ENCODE peak calls at places on chromosomes 7 and 10, in six cellular contexts. N, R, A, V, L and H are unnamed samples.

GRCh38 chr7:150641854-150642253 is 9.7 kb upstream of the GIMAP6 start:
- DNase-seq in A (no peak), N (no peak), L (no peak), R (no peak), V (no peak), H (no peak)

GRCh38 chr7:157558875-157559595 is 222.2 kb downstream of the DNAJB6 start:
- DNase-seq in V (peak), L (no peak), R (no peak), N (no peak), A (no peak), H (no peak)

GRCh38 chr7:132590162-132590561 is 13.9 kb upstream of the PLXNA4 start:
- DNase-seq in V (no peak), N (no peak), A (no peak), L (no peak), R (no peak), H (peak)

GRCh38 chr10:123637326-123637880 is 28.8 kb upstream of the GPR26 start:
- DNase-seq in V (no peak), A (peak), L (no peak), R (no peak), N (no peak), H (no peak)

GRCh38 chr10:129411146-129411705 is 55.8 kb upstream of the MGMT start:
- DNase-seq in R (no peak), V (no peak), A (no peak), N (no peak), L (no peak), H (no peak)

GRCh38 chr10:36640626-36641025 is 484.8 kb upstream of the ANKRD30A start:
- DNase-seq in L (no peak), R (no peak), V (no peak), A (no peak), N (peak), H (no peak)

GRCh38 chr10:121157998-121158397 is 306.8 kb downstream of the WDR11 start:
- DNase-seq in L (no peak), N (no peak), V (no peak), R (no peak), A (no peak), H (no peak)

GRCh38 chr7:80859272-80859970 is 59.4 kb downstream of the SEMA3C start:
- DNase-seq in V (no peak), R (no peak), A (no peak), L (no peak), N (peak), H (no peak)

GRCh38 chr10:106175760-106176377 is 988.6 kb downstream of the SORCS1 start:
- DNase-seq in L (no peak), R (no peak), N (no peak), V (no peak), A (no peak), H (no peak)

GRCh38 chr7:157910446-157910845 is 573.6 kb downstream of the DNAJB6 start:
- DNase-seq in N (no peak), A (no peak), L (no peak), R (no peak), V (no peak), H (no peak)

GRCh38 chr7:22601028-22601795 is 101.2 kb upstream of the STEAP1B start:
- DNase-seq in N (no peak), V (no peak), L (no peak), A (no peak), R (no peak), H (peak)

GRCh38 chr10:112915590-112916572 is 34.2 kb upstream of the TCF7L2 start:
- DNase-seq in N (peak), R (peak), A (peak), V (peak), L (no peak), H (no peak)

GRCh38 chr10:130487562-130487961 is 351.4 kb downstream of the GLRX3 start:
- DNase-seq in V (no peak), N (no peak), R (no peak), L (no peak), A (no peak), H (no peak)

GRCh38 chr7:18425873-18426520 is 69.6 kb upstream of the HDAC9 start:
- DNase-seq in V (no peak), A (no peak), L (no peak), R (no peak), N (no peak), H (no peak)

GRCh38 chr10:97332586-97333350 is 1.8 kb downstream of the FRAT2 start:
- DNase-seq in V (peak), A (no peak), R (no peak), N (peak), L (no peak), H (peak)

GRCh38 chr10:85524001-85524400 is 842.6 kb downstream of the GRID1 start:
- DNase-seq in R (no peak), A (no peak), L (no peak), N (no peak), V (no peak), H (no peak)

GRCh38 chr7:98418636-98419315 is 17.9 kb upstream of the BAIAP2L1 start:
- DNase-seq in R (peak), V (peak), N (peak), L (no peak), A (peak), H (peak)

GRCh38 chr10:104246981-104247380 is 7.7 kb upstream of the GSTO1 start:
- DNase-seq in L (no peak), R (no peak), N (peak), A (no peak), V (no peak), H (peak)

GRCh38 chr7:48188776-48189520 is 17.7 kb downstream of the ABCA13 start:
- DNase-seq in R (no peak), N (no peak), A (no peak), L (no peak), V (no peak), H (peak)

GRCh38 chr7:94087664-94088352 is 83.7 kb upstream of the BET1 start:
- DNase-seq in N (peak), A (peak), L (peak), V (peak), R (peak), H (peak)

GRCh38 chr10:22372922-22373321 is 27.6 kb downstream of the SPAG6 start:
- DNase-seq in L (no peak), V (no peak), R (no peak), A (no peak), N (no peak), H (no peak)

GRCh38 chr10:52172581-52172980 is 141.5 kb upstream of the DKK1 start:
- DNase-seq in V (no peak), L (no peak), R (no peak), N (peak), A (no peak), H (no peak)

GRCh38 chr7:158275711-158276413 is 311.8 kb downstream of the PTPRN2 start:
- DNase-seq in R (no peak), V (no peak), L (no peak), A (no peak), N (no peak), H (no peak)

GRCh38 chr7:139915864-139916716 is 87.0 kb downstream of the TBXAS1 start:
- DNase-seq in V (no peak), N (peak), R (peak), L (no peak), A (peak), H (peak)

GRCh38 chr10:17671307-17671706 is 27.4 kb downstream of the STAM start:
- DNase-seq in A (no peak), L (no peak), N (no peak), V (peak), R (no peak), H (no peak)

GRCh38 chr10:78894089-78894840 is 174.5 kb upstream of the ZMIZ1 start:
- DNase-seq in V (no peak), R (no peak), A (no peak), N (no peak), L (no peak), H (no peak)

GRCh38 chr7:31122649-31123058 is 70.5 kb downstream of the ADCYAP1R1 start:
- DNase-seq in A (peak), V (peak), L (peak), R (peak), N (peak), H (peak)

GRCh38 chr7:127819975-127820778 is 168.2 kb downstream of the SND1 start:
- DNase-seq in R (no peak), L (no peak), V (peak), A (peak), N (peak), H (no peak)

GRCh38 chr10:17115683-17116082 is 13.9 kb downstream of the CUBN start:
- DNase-seq in N (peak), V (no peak), R (peak), L (no peak), A (peak), H (peak)

GRCh38 chr10:93702278-93703001 is at the start of gene FRA10AC1:
- DNase-seq in V (peak), A (peak), L (peak), N (peak), R (peak), H (peak)

GRCh38 chr7:122628651-122629411 is 70.1 kb downstream of the RNF133 start:
- DNase-seq in N (no peak), L (no peak), V (peak), R (no peak), A (no peak), H (no peak)

GRCh38 chr10:31630866-31631567 is 297.6 kb downstream of the ARHGAP12 start:
- DNase-seq in V (no peak), L (no peak), N (no peak), R (no peak), A (no peak), H (peak)

GRCh38 chr7:91083855-91084644 is 180.2 kb upstream of the FZD1 start:
- DNase-seq in L (no peak), N (no peak), A (no peak), R (no peak), V (no peak), H (peak)

GRCh38 chr7:71266912-71267311 is 135.0 kb downstream of the GALNT17 start:
- DNase-seq in L (no peak), N (no peak), V (no peak), A (no peak), R (no peak), H (no peak)

GRCh38 chr10:79063071-79063491 is 5.7 kb upstream of the ZMIZ1 start:
- DNase-seq in V (no peak), A (no peak), L (no peak), N (no peak), R (no peak), H (no peak)

GRCh38 chr7:25775999-25776736 is 375.8 kb upstream of the NFE2L3 start:
- DNase-seq in A (no peak), V (no peak), R (no peak), N (no peak), L (no peak), H (no peak)

GRCh38 chr10:131204406-131205152 is 106.9 kb downstream of the TCERG1L start:
- DNase-seq in A (no peak), L (peak), V (no peak), R (no peak), N (no peak), H (no peak)

GRCh38 chr7:36995776-36996175 is 271.5 kb upstream of the AOAH start:
- DNase-seq in R (no peak), L (no peak), V (no peak), A (no peak), N (no peak), H (no peak)

GRCh38 chr7:66847879-66848810 is 72.9 kb upstream of the TMEM248 start:
- DNase-seq in L (no peak), R (peak), V (peak), N (peak), A (no peak), H (peak)

GRCh38 chr10:5652746-5653145 is 13.6 kb downstream of the ASB13 start:
- DNase-seq in N (no peak), R (no peak), L (no peak), V (no peak), A (no peak), H (no peak)

GRCh38 chr10:5650664-5651063 is 15.7 kb downstream of the ASB13 start:
- DNase-seq in L (no peak), A (no peak), R (no peak), V (no peak), N (no peak), H (no peak)

GRCh38 chr10:5648494-5649457 is 17.6 kb downstream of the ASB13 start:
- DNase-seq in L (peak), R (no peak), V (no peak), N (no peak), A (no peak), H (no peak)

GRCh38 chr10:5649746-5650145 is 16.6 kb downstream of the ASB13 start:
- DNase-seq in A (no peak), L (no peak), V (no peak), R (no peak), N (no peak), H (no peak)

DNA sequence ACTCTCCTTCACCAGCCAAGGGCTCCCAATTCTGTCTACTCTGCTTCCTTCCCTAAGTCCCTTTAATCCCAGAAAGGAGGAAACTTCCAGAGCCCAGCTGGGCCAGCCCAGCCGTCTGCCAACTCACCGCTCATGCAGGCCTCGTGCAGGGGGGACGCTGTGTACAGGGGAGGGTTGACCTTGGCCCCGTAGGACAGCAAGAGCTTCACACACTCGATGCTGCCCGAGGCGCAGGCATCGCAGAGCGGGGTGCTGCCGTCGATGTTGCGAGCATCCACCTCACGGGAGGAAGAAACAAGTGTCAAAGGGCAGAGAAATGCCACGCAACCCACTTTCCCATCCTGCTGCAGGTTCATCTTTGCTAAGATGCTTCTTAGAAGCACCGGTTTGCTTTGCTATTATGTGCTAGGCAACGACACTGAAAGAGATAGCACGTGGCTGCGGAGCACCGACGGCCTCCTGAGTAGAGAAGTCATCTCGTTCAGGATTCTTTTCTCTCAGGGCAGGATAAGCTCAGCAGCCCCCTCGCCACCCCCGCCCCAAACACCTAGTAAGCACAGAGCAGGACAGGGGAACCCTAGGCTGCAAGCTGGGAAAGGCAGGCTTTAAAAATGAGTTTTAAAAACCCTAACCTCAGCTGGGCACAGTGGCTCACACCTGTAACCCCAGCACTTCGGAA is 15.2 kb downstream of the ASB13 start:
- DNase-seq in N (no peak), V (no peak), L (no peak), R (no peak), A (no peak), H (no peak)
- H3K27ac ChIP-seq in N (no peak), V (no peak), L (no peak), R (no peak), A (no peak), H (no peak)

GRCh38 chr7:134891262-134892001 is 94.9 kb upstream of the AGBL3 start:
- DNase-seq in L (peak), V (peak), A (peak), N (peak), R (peak), H (no peak)

GRCh38 chr7:134894928-134895327 is 91.4 kb upstream of the AGBL3 start:
- DNase-seq in V (no peak), N (no peak), A (no peak), L (no peak), R (no peak), H (no peak)

GRCh38 chr7:134893920-134894319 is 92.4 kb upstream of the AGBL3 start:
- DNase-seq in N (no peak), L (no peak), A (no peak), R (no peak), V (no peak), H (no peak)

GRCh38 chr7:134892002-134892693 is 94.2 kb upstream of the AGBL3 start:
- DNase-seq in R (no peak), N (peak), L (no peak), V (peak), A (no peak), H (no peak)

GRCh38 chr7:134892963-134893362 is 93.3 kb upstream of the AGBL3 start:
- DNase-seq in L (no peak), N (no peak), A (no peak), R (no peak), V (peak), H (no peak)
- H3K4me2 ChIP-seq in L (peak), N (peak), A (peak), R (peak), V (peak), H (no peak)

GRCh38 chr7:141014523-141015395 is at the start of gene MRPS33:
- DNase-seq in N (peak), A (peak), R (peak), L (peak), V (peak), H (peak)
- TF ChIP-seq POLR2A in N (peak), A (peak), R (peak), L (peak), V (peak), H (peak)

GRCh38 chr7:6435486-6436384 is 12.0 kb downstream of the DAGLB start:
- DNase-seq in R (peak), V (peak), A (no peak), N (peak), L (peak), H (peak)

GRCh38 chr7:6437251-6437650 is 10.5 kb downstream of the DAGLB start:
- DNase-seq in L (no peak), N (no peak), A (no peak), R (no peak), V (peak), H (no peak)

GRCh38 chr7:6433814-6434630 is 13.7 kb downstream of the DAGLB start:
- DNase-seq in N (no peak), R (no peak), V (no peak), L (no peak), A (no peak), H (no peak)

GRCh38 chr7:6438427-6438826 is 9.3 kb downstream of the DAGLB start:
- DNase-seq in R (no peak), L (no peak), A (no peak), V (no peak), N (no peak), H (peak)

DNA sequence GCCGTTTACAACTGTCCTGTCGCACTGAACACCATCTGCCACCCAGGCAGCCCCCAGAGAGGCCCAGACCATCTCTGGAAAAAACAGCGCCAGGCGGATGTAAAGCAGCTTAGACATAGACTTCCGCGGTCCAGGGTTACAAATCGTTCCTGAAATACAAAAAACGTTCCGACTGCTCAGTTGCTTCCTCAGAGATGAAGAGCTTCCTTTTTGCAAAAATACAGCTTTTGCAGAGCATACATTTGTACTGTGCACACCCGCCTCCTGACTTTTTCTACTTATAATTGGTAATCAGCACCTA is 11.4 kb downstream of the DAGLB start:
- DNase-seq in L (no peak), V (no peak), A (no peak), R (no peak), N (no peak), H (no peak)
- H3K27ac ChIP-seq in L (no peak), V (no peak), A (peak), R (no peak), N (no peak), H (no peak)

DNA sequence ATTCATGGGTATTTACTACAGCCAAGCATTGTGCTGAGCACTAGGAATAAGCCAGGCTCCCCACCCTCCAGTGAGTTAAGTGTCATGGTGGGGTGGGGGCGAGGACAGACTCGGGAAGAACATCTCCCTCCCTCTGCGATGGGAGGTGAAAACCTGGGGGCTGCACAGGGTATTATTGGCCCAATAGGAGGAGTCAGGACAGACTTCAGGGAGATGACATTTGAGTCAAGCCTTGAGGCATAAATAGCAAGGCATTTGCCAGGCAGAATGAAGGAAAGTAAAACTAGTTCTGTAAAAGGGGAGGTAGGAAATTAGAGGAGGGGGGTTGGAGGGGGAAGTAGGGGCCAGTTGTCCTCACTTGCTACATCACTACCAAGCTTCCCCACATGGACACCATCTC is 18.9 kb downstream of the NKX2-3 start:
- DNase-seq in V (no peak), L (no peak), R (no peak), N (no peak), A (no peak), H (no peak)
- H3K4me2 ChIP-seq in V (no peak), L (no peak), R (no peak), N (no peak), A (no peak), H (no peak)

GRCh38 chr10:3776796-3777571 is 8.0 kb downstream of the KLF6 start:
- DNase-seq in L (no peak), R (no peak), A (peak), V (peak), N (peak), H (peak)

GRCh38 chr10:3777876-3778707 is 6.9 kb downstream of the KLF6 start:
- DNase-seq in N (peak), L (no peak), A (no peak), V (no peak), R (no peak), H (peak)

GRCh38 chr10:3774814-3775670 is 10.0 kb downstream of the KLF6 start:
- DNase-seq in L (no peak), V (no peak), R (no peak), A (peak), N (peak), H (peak)

GRCh38 chr10:3774018-3774813 is 10.8 kb downstream of the KLF6 start:
- DNase-seq in A (no peak), N (peak), L (no peak), R (no peak), V (no peak), H (peak)

DNA sequence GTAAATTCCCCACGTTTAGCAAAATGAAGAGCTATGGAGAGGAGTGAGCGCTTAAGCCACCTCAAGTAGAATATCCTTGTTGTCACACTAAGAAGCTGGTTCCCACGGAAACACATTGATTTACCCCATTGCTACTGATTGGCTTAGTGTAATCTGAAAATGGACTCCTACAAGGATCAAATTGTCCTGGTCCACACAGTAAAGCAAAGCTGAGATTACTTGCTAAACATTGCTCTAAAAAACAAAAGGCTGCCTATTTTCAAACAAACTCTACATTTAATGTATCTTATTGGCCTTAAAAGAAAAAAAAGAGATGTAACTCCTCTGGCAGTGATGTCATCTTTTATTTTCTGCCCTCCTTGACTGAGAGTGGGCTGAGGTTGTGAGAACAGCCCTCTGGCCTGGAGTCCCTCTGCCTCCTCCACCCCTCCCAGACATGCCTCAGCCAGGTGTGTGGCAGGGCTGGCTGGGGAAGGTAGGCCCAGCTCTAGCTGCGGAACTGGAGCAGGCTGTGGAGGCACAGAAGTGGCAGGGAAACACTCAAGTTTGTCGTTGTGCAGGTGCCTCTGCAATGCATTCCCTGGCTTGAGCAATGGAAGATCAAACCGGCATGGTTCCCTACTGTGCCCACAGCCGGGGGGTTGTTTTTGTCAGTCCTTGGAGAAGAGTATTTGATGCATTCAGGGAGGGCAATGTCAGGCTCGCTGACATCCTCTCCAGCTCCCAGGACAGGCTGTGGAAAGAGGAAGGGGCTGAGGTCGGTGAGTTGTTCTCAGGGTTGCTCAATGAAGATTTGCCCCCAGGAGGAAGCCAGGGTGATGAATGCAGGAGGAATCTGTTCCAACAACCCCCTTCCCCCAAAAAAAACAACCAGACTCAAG is 9.1 kb downstream of the KLF6 start:
- DNase-seq in R (no peak), L (peak), A (peak), N (peak), V (no peak), H (peak)
- TF ChIP-seq POLR2A in R (no peak), L (no peak), A (no peak), N (peak), V (peak), H (no peak)